ENCODE peak calls at places on chromosomes 2 and 18, in five cellular contexts. X is nephron progenitor cell; G is dermis blood vessel endothelial cell; C is HFF-Myc; F is stimulated activated naive CD4-positive, alpha-beta T cell. N is an unnamed sample.

GRCh38 chr2:165251361-165251760 is 12.1 kb downstream of the SCN2A start:
- DNase-seq in C (no peak), X (no peak), G (no peak), F (no peak), N (no peak)

GRCh38 chr2:177242136-177242987 is 22.2 kb downstream of the NFE2L2 start:
- DNase-seq in X (no peak), G (peak), F (no peak), C (peak), N (peak)

GRCh38 chr2:134256961-134257360 is 3.1 kb downstream of the MGAT5 start:
- DNase-seq in F (no peak), C (no peak), X (no peak), G (no peak), N (no peak)

GRCh38 chr2:66849128-66849527 is 414.2 kb downstream of the MEIS1 start:
- DNase-seq in C (no peak), X (no peak), G (no peak), F (no peak), N (no peak)

GRCh38 chr18:33334781-33335180 is 105.7 kb downstream of the CCDC178 start:
- DNase-seq in X (no peak), G (no peak), C (no peak), F (no peak), N (no peak)

GRCh38 chr18:36309436-36310391 is 12.2 kb downstream of the FHOD3 start:
- DNase-seq in X (no peak), C (peak), F (no peak), G (peak), N (peak)

GRCh38 chr2:211396815-211397214 is 840.4 kb downstream of the CPS1 start:
- DNase-seq in F (no peak), X (no peak), C (no peak), G (no peak), N (no peak)

GRCh38 chr2:46471-47345 is at the start of gene FAM110C:
- DNase-seq in G (no peak), F (no peak), C (no peak), X (peak), N (no peak)

GRCh38 chr2:216568563-216568962 is 64.7 kb upstream of the IGFBP2 start:
- DNase-seq in G (no peak), F (no peak), X (no peak), C (no peak), N (no peak)

GRCh38 chr2:116061023-116061422 is 1618.6 kb downstream of the DPP10 start:
- DNase-seq in X (no peak), G (no peak), F (no peak), C (no peak), N (no peak)

GRCh38 chr2:128377071-128377910 is 58.6 kb upstream of the HS6ST1 start:
- DNase-seq in X (no peak), G (no peak), C (no peak), F (no peak), N (no peak)

GRCh38 chr2:179268277-179268935 is 3.8 kb upstream of the SESTD1 start:
- DNase-seq in G (peak), F (no peak), X (no peak), C (no peak), N (peak)

GRCh38 chr2:170090229-170090628 is 87.7 kb upstream of the MYO3B start:
- DNase-seq in F (no peak), G (peak), X (no peak), C (no peak), N (no peak)

GRCh38 chr2:88735853-88736252 is 44.4 kb downstream of the RPIA start:
- DNase-seq in X (no peak), C (no peak), G (no peak), F (no peak), N (no peak)

GRCh38 chr18:5057348-5058012 is 139.6 kb downstream of the AKAIN1 start:
- DNase-seq in C (no peak), F (peak), X (peak), G (peak), N (no peak)

GRCh38 chr2:165376571-165376975 is 92.9 kb upstream of the CSRNP3 start:
- DNase-seq in F (no peak), X (no peak), C (no peak), G (no peak), N (no peak)

GRCh38 chr2:53053958-53054357 is 713.6 kb upstream of the CHAC2 start:
- DNase-seq in F (no peak), X (no peak), G (no peak), C (no peak), N (no peak)

GRCh38 chr18:13562494-13563029 is 163.8 kb downstream of the FAM210A start:
- DNase-seq in C (no peak), F (peak), G (no peak), X (no peak), N (no peak)

GRCh38 chr2:28649481-28650260 is 102.0 kb upstream of the PPP1CB start:
- DNase-seq in X (no peak), G (peak), F (no peak), C (no peak), N (no peak)

GRCh38 chr2:221402072-221402471 is 170.0 kb downstream of the EPHA4 start:
- DNase-seq in X (no peak), G (no peak), C (no peak), F (no peak), N (no peak)

GRCh38 chr2:40371525-40372277 is 80.2 kb downstream of the SLC8A1 start:
- DNase-seq in G (peak), F (no peak), X (peak), C (peak), N (no peak)

GRCh38 chr2:2271471-2271941 is 59.6 kb downstream of the MYT1L start:
- DNase-seq in G (peak), C (no peak), F (no peak), X (no peak), N (peak)

GRCh38 chr2:121400206-121400605 is 115.2 kb upstream of the TFCP2L1 start:
- DNase-seq in C (peak), G (no peak), X (no peak), F (no peak), N (no peak)

GRCh38 chr2:20536619-20537422 is 89.9 kb downstream of the RHOB start:
- DNase-seq in X (no peak), C (no peak), F (no peak), G (no peak), N (no peak)

GRCh38 chr2:113167115-113167932 is 6.4 kb upstream of the PSD4 start:
- DNase-seq in C (no peak), F (no peak), X (no peak), G (no peak), N (no peak)

GRCh38 chr2:204407209-204408070 is 137.8 kb upstream of the PARD3B start:
- DNase-seq in F (no peak), G (no peak), C (no peak), X (no peak), N (no peak)

GRCh38 chr2:240926516-240927389 is 20.6 kb downstream of the CROCC2 start:
- DNase-seq in F (no peak), X (peak), G (no peak), C (no peak), N (no peak)